ENCODE peak calls at places on chromosomes 2 and 18, in six cellular contexts. U, H, E, S, T and Y are unnamed samples.

GRCh38 chr2:75592028-75592427 is 31.3 kb upstream of the EVA1A start:
- DNase-seq in U (no peak), H (no peak), E (peak), S (no peak), T (no peak), Y (no peak)

GRCh38 chr2:134912406-134912805 is 6.2 kb upstream of the CCNT2 start:
- DNase-seq in U (no peak), H (no peak), E (peak), S (peak), T (no peak), Y (no peak)

GRCh38 chr18:1014496-1014895 is 109.8 kb downstream of the ADCYAP1 start:
- DNase-seq in U (no peak), H (no peak), E (peak), S (no peak), T (no peak), Y (no peak)

GRCh38 chr18:35941299-35941698 is 31.2 kb upstream of the RMP24 start:
- DNase-seq in U (no peak), H (no peak), E (no peak), S (no peak), T (no peak), Y (no peak)

GRCh38 chr2:85648619-85649018 is 19.4 kb downstream of the SFTPB start:
- DNase-seq in U (peak), H (peak), E (peak), S (peak), T (no peak), Y (no peak)

GRCh38 chr2:37471994-37472393 is 127.6 kb downstream of the QPCT start:
- DNase-seq in U (peak), H (no peak), E (peak), S (peak), T (no peak), Y (no peak)

GRCh38 chr2:223210489-223210888 is 158.5 kb downstream of the KCNE4 start:
- DNase-seq in U (no peak), H (no peak), E (no peak), S (no peak), T (no peak), Y (no peak)

GRCh38 chr18:41456791-41457190 is 498.2 kb upstream of the PIK3C3 start:
- DNase-seq in U (no peak), H (no peak), E (no peak), S (no peak), T (no peak), Y (no peak)

GRCh38 chr2:188852752-188853151 is 121.4 kb upstream of the COL3A1 start:
- DNase-seq in U (no peak), H (no peak), E (peak), S (no peak), T (no peak), Y (no peak)

GRCh38 chr2:230161180-230161579 is 58.6 kb downstream of the SP110 start:
- DNase-seq in U (no peak), H (no peak), E (peak), S (no peak), T (no peak), Y (peak)

GRCh38 chr2:42979870-42980763 is 187.7 kb upstream of the HAAO start:
- DNase-seq in U (no peak), H (no peak), E (no peak), S (no peak), T (no peak), Y (no peak)

GRCh38 chr2:10882568-10882967 is 29.2 kb upstream of the KCNF1 start:
- DNase-seq in U (no peak), H (no peak), E (no peak), S (no peak), T (no peak), Y (no peak)

GRCh38 chr2:157415632-157416101 is 28.2 kb downstream of the CYTIP start:
- DNase-seq in U (no peak), H (no peak), E (no peak), S (no peak), T (peak), Y (no peak)

GRCh38 chr2:30201990-30202389 is 29.3 kb upstream of the LBH start:
- DNase-seq in U (no peak), H (no peak), E (peak), S (no peak), T (peak), Y (no peak)

GRCh38 chr2:178237488-178238143 is 43.3 kb downstream of the OSBPL6 start:
- DNase-seq in U (no peak), H (no peak), E (no peak), S (peak), T (no peak), Y (no peak)

GRCh38 chr2:217953531-217953932 is 49.3 kb downstream of the TNS1 start:
- DNase-seq in U (no peak), H (no peak), E (no peak), S (no peak), T (peak), Y (no peak)

GRCh38 chr2:46163804-46164569 is 133.2 kb upstream of the EPAS1 start:
- DNase-seq in U (peak), H (no peak), E (peak), S (no peak), T (no peak), Y (no peak)

GRCh38 chr2:1649871-1650473 is 94.3 kb downstream of the PXDN start:
- DNase-seq in U (no peak), H (no peak), E (no peak), S (no peak), T (no peak), Y (no peak)

GRCh38 chr2:223056656-223057418 is 4.8 kb downstream of the KCNE4 start:
- DNase-seq in U (no peak), H (no peak), E (no peak), S (no peak), T (peak), Y (no peak)

GRCh38 chr18:14086459-14087231 is 45.6 kb downstream of the ZNF519 start:
- DNase-seq in U (peak), H (peak), E (peak), S (peak), T (no peak), Y (peak)

GRCh38 chr2:204625135-204625534 is 79.9 kb downstream of the PARD3B start:
- DNase-seq in U (peak), H (peak), E (no peak), S (no peak), T (no peak), Y (no peak)

GRCh38 chr2:120666433-120666832 is 69.2 kb upstream of the GLI2 start:
- DNase-seq in U (no peak), H (no peak), E (no peak), S (no peak), T (no peak), Y (no peak)

GRCh38 chr2:157559061-157559460 is 69.6 kb downstream of the ACVR1C start:
- DNase-seq in U (no peak), H (no peak), E (no peak), S (no peak), T (no peak), Y (no peak)

GRCh38 chr2:167353605-167354280 is 465.5 kb downstream of the XIRP2 start:
- DNase-seq in U (no peak), H (no peak), E (no peak), S (no peak), T (no peak), Y (no peak)

GRCh38 chr18:70195852-70196434 is 9.5 kb downstream of the RTTN start:
- DNase-seq in U (peak), H (peak), E (peak), S (peak), T (no peak), Y (peak)

GRCh38 chr2:43727634-43728014 is 46.2 kb upstream of the DYNC2LI1 start:
- DNase-seq in U (no peak), H (no peak), E (no peak), S (no peak), T (no peak), Y (no peak)

GRCh38 chr2:46535360-46535759 is 56.0 kb downstream of the TMEM247 start:
- DNase-seq in U (no peak), H (no peak), E (no peak), S (no peak), T (no peak), Y (peak)

GRCh38 chr2:49914281-49914680 is 760.0 kb upstream of the FSHR start:
- DNase-seq in U (no peak), H (no peak), E (no peak), S (no peak), T (no peak), Y (no peak)

GRCh38 chr2:192029089-192029488 is 165.6 kb downstream of the TMEFF2 start:
- DNase-seq in U (peak), H (peak), E (peak), S (peak), T (peak), Y (peak)

GRCh38 chr18:44777429-44778192 is 96.9 kb downstream of the SETBP1 start:
- DNase-seq in U (no peak), H (no peak), E (peak), S (no peak), T (peak), Y (no peak)

GRCh38 chr2:224357098-224357901 is 44.6 kb downstream of the FAM124B start:
- DNase-seq in U (peak), H (peak), E (peak), S (peak), T (no peak), Y (peak)

GRCh38 chr2:216286616-216287231 is 85.6 kb downstream of the MARCHF4 start:
- DNase-seq in U (peak), H (no peak), E (peak), S (peak), T (no peak), Y (no peak)

GRCh38 chr2:1134629-1135028 is 184.0 kb downstream of the SNTG2 start:
- DNase-seq in U (no peak), H (no peak), E (no peak), S (no peak), T (no peak), Y (no peak)

GRCh38 chr2:170503563-170503962 is 211.6 kb upstream of the SP5 start:
- DNase-seq in U (no peak), H (no peak), E (no peak), S (no peak), T (no peak), Y (no peak)
- H3K27ac ChIP-seq in U (no peak), H (peak), E (no peak), S (no peak), T (no peak), Y (no peak)

DNA sequence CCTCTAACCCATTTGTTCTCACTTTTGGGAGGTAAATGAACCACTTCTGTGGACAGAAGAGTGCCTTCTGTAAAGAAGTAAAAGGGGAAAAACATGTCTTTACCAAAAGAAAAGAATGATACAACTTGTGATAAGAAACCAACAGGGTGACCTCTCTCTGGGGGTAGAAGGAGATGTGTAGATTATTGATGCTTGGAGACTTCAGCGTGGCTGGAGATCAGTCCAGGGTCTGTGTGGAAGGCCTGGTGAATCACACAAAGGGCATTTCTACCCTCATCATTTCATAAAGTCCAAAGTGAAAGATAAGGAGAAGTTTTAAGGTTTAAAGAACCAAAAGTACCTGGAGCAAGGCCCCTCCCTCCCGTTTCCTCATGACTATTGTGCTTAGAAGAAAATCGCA is 142.5 kb downstream of the NCK2 start:
- DNase-seq in U (no peak), H (no peak), E (no peak), S (peak), T (no peak), Y (no peak)
- H3K27ac ChIP-seq in U (no peak), H (no peak), E (no peak), S (no peak), T (no peak), Y (no peak)

GRCh38 chr2:54670485-54671009 is 52.9 kb upstream of the EML6 start:
- DNase-seq in U (no peak), H (no peak), E (no peak), S (no peak), T (no peak), Y (no peak)

GRCh38 chr2:54667726-54668650 is 55.5 kb upstream of the EML6 start:
- DNase-seq in U (no peak), H (no peak), E (no peak), S (no peak), T (no peak), Y (no peak)

GRCh38 chr2:54668711-54669110 is 54.8 kb upstream of the EML6 start:
- DNase-seq in U (no peak), H (no peak), E (no peak), S (no peak), T (no peak), Y (no peak)

GRCh38 chr2:54671010-54671409 is 52.5 kb upstream of the EML6 start:
- DNase-seq in U (no peak), H (no peak), E (no peak), S (no peak), T (no peak), Y (no peak)

GRCh38 chr2:54669677-54670484 is 53.6 kb upstream of the EML6 start:
- DNase-seq in U (peak), H (no peak), E (peak), S (peak), T (no peak), Y (peak)
- H3K27ac ChIP-seq in U (peak), H (no peak), E (peak), S (no peak), T (peak), Y (peak)

DNA sequence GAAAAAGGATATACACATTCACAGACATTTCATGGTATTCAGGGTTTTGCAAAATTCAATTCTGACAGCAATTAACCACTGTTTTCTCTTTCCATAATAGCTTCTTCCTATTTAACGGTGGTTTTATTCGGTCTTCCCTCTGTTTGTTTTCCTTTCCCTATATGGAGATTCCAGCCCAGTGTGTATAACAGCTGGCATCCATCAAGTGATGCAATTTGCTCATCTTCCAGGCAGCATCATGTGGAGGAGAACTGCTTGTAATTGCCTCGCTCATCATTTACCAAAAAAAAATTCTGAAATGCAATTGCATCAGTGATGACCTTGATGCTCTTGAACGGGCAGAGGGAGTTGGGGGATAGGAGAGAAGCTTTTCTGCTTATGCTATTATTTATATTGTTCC is 165.9 kb upstream of the PGAP1 start:
- DNase-seq in U (no peak), H (no peak), E (peak), S (peak), T (no peak), Y (no peak)
- H3K27ac ChIP-seq in U (no peak), H (no peak), E (no peak), S (no peak), T (no peak), Y (no peak)

DNA sequence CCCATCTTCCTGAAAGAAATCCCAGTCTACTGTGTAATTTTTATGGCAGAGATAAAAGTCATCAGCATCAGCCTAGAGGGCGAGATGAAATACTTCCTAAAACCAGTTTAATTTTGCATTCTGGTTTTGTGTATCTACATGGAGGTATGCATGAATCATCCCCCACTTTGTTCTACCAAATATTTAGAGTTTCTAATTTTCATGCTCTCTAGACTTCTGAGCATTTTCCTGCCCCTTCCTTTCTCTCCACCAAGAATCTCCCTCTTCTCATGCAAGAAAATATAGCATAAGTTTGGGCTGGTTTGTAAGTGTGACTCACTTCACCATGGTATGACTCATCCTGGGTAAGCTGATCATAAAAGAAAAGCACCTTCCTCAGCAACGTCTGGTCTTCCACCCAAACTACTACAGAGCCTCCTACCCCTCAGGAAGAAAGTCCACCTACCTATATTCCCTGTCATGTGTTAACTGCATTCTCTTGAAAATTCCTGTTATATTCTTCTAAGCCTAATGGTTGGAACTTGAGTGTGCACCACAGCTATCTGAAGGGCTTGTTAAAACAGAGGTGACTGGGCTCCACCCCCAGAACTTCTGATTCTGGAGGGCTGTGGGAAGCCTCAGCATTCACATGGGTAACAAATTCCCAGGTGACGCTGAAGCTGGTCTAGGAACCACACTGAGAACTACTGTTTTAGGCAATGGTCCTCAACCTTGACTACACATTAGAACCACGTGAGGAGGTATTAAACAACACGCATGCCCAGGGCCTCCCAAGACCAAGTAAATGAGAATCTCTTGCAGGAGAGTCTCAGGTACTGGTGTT is 37.4 kb upstream of the RAPGEF4 start:
- DNase-seq in U (peak), H (no peak), E (peak), S (peak), T (no peak), Y (peak)
- H3K27ac ChIP-seq in U (peak), H (no peak), E (no peak), S (peak), T (no peak), Y (no peak)

GRCh38 chr2:174001107-174001506 is 35.9 kb upstream of the SP3 start:
- DNase-seq in U (no peak), H (no peak), E (no peak), S (no peak), T (no peak), Y (no peak)
- H3K27ac ChIP-seq in U (no peak), H (no peak), E (no peak), S (no peak), T (no peak), Y (no peak)

GRCh38 chr18:55489034-55489741 is 98.8 kb downstream of the TCF4 start:
- DNase-seq in U (no peak), H (no peak), E (no peak), S (no peak), T (no peak), Y (no peak)
- H3K27ac ChIP-seq in U (no peak), H (peak), E (peak), S (no peak), T (no peak), Y (no peak)

GRCh38 chr2:239947361-239948045 is 77.6 kb downstream of the NDUFA10 start:
- DNase-seq in U (no peak), H (peak), E (no peak), S (no peak), T (peak), Y (no peak)
- H3K27ac ChIP-seq in U (no peak), H (no peak), E (no peak), S (no peak), T (no peak), Y (no peak)